ENCODE peak calls at places on chromosome 11, in four cellular contexts. A is K562, S is HepG2, K is GM12878. J is an unnamed sample.

GRCh38 chr11:48024635-48025071 is 44.3 kb downstream of the PTPRJ start:
- DNase-seq in S (no peak), K (no peak), A (no peak), J (no peak)

GRCh38 chr11:32072872-32073661 is 17.8 kb upstream of the RCN1 start:
- DNase-seq in S (no peak), A (no peak), K (no peak), J (peak; percentile 35)

GRCh38 chr11:105215528-105215927 is 76.0 kb upstream of the CARD18 start:
- DNase-seq in S (no peak), A (no peak), K (no peak), J (no peak)

GRCh38 chr11:77636738-77637344 is 753 bp downstream of the CLNS1A start:
- DNase-seq in K (no peak), S (no peak), A (peak; percentile 20), J (no peak)

GRCh38 chr11:8775341-8776133 is 92.9 kb downstream of the RPL27A start:
- DNase-seq in K (no peak), S (no peak), A (no peak), J (no peak)

GRCh38 chr11:56841210-56841810 is 92.8 kb upstream of the OR9G4 start:
- DNase-seq in K (peak; percentile 7), S (peak; percentile 52), A (peak; percentile 55), J (peak; percentile 55)

GRCh38 chr11:31887180-31887579 is 76.1 kb upstream of the PAX6 start:
- DNase-seq in S (no peak), K (no peak), A (peak; percentile 49), J (peak; percentile 82)

GRCh38 chr11:120335596-120335927 is 651 bp upstream of the ARHGEF12 start:
- DNase-seq in S (no peak), A (no peak), K (no peak), J (peak; percentile 43)

GRCh38 chr11:77072851-77073327 is 6.1 kb downstream of the CAPN5 start:
- DNase-seq in A (no peak), K (no peak), S (no peak), J (no peak)

GRCh38 chr11:75802913-75803820 is 11.8 kb upstream of the UVRAG start:
- DNase-seq in A (peak; percentile 80), S (peak; percentile 63), K (no peak), J (peak; percentile 84)

GRCh38 chr11:110362916-110363574 is 66.6 kb upstream of the RDX start:
- DNase-seq in S (peak; percentile 43), A (no peak), K (no peak), J (peak; percentile 25)

GRCh38 chr11:23288001-23288783 is 427.9 kb upstream of the CCDC179 start:
- DNase-seq in A (no peak), S (no peak), K (no peak), J (no peak)

GRCh38 chr11:45922425-45923082 is at the start of gene LARGE2:
- DNase-seq in S (no peak), A (peak; percentile 92), K (no peak), J (no peak)

GRCh38 chr11:206516-207212 is 535 bp downstream of the BET1L start:
- DNase-seq in A (peak; percentile 37), K (no peak), S (no peak), J (no peak)

GRCh38 chr11:106765849-106766248 is 252.4 kb downstream of the GUCY1A2 start:
- DNase-seq in A (no peak), S (no peak), K (no peak), J (no peak)

GRCh38 chr11:34192481-34193401 is 87.3 kb downstream of the NAT10 start:
- DNase-seq in S (no peak), K (no peak), A (no peak), J (no peak)

GRCh38 chr11:72918825-72919224 is 104.6 kb downstream of the ATG16L2 start:
- DNase-seq in K (no peak), S (no peak), A (no peak), J (no peak)

GRCh38 chr11:82494988-82495432 is 238.7 kb downstream of the FAM181B start:
- DNase-seq in S (peak; percentile 14), K (no peak), A (no peak), J (peak; percentile 28)

GRCh38 chr11:90874281-90874680 is 651.4 kb upstream of the CHORDC1 start:
- DNase-seq in A (no peak), K (no peak), S (no peak), J (no peak)

GRCh38 chr11:95477981-95478380 is 247.0 kb upstream of the SESN3 start:
- DNase-seq in A (no peak), K (no peak), S (no peak), J (no peak)

GRCh38 chr11:16817321-16817720 is 78.9 kb downstream of the C11orf58 start:
- DNase-seq in S (no peak), K (no peak), A (no peak), J (no peak)

GRCh38 chr11:10461276-10461790 is 6.3 kb downstream of the AMPD3 start:
- DNase-seq in S (no peak), A (no peak), K (no peak), J (no peak)

GRCh38 chr11:78082146-78082545 is 2.5 kb upstream of the NDUFC2 start:
- DNase-seq in A (no peak), S (no peak), K (no peak), J (no peak)

GRCh38 chr11:10809373-10810199 is 860 bp upstream of the EIF4G2 start:
- DNase-seq in S (no peak), K (no peak), A (peak; percentile 37), J (peak; percentile 69)

GRCh38 chr11:57214087-57214395 is 23.0 kb downstream of the APLNR start:
- DNase-seq in A (no peak), K (no peak), S (no peak), J (no peak)

GRCh38 chr11:123580557-123581275 is 73.7 kb downstream of the SCN3B start:
- DNase-seq in S (peak; percentile 33), K (no peak), A (peak; percentile 89), J (peak; percentile 91)

GRCh38 chr11:95584589-95584988 is 205.0 kb downstream of the FAM76B start:
- DNase-seq in A (no peak), K (no peak), S (peak; percentile 4), J (no peak)

GRCh38 chr11:29989181-29989580 is 27.6 kb downstream of the KCNA4 start:
- DNase-seq in A (no peak), K (no peak), S (no peak), J (no peak)

GRCh38 chr11:610146-610801 is 5.5 kb downstream of the IRF7 start:
- DNase-seq in A (no peak), S (no peak), K (no peak), J (no peak)

GRCh38 chr11:95192717-95193116 is 38.3 kb downstream of the SESN3 start:
- DNase-seq in K (no peak), A (no peak), S (no peak), J (no peak)

GRCh38 chr11:32643526-32643925 is 59.9 kb downstream of the EIF3M start:
- DNase-seq in K (no peak), S (no peak), A (no peak), J (no peak)

DNA sequence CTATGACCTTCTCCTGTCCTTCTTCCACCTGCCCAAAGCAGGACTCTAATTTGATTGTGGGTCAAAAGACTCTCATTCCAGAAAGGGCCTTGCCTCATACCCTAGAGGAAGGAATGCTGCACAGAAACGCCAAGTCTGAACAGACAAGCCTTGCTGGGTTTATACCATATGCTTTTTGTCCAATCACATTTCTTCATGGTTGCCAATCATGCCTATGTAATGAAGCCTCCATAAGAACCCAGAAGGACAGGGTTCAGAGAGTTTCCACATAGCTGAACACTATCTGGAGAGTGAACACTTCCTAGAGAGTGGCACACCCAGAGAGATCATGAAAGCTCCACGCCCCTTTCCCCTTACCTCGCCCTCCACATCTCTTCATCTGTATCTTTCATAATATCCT is 4.8 kb upstream of the SAA2 start:
- DNase-seq in S (no peak), A (no peak), K (no peak), J (no peak)
- TF ChIP-seq CREB1 in S (no peak), A (no peak), K (no peak), J (no peak)

GRCh38 chr11:2752923-2753322 is 53.1 kb upstream of the KCNQ1OT1 start:
- DNase-seq in S (no peak), A (no peak), K (peak; percentile 11), J (no peak)

GRCh38 chr11:2752204-2752772 is 52.5 kb upstream of the KCNQ1OT1 start:
- DNase-seq in S (no peak), K (no peak), A (no peak), J (no peak)

GRCh38 chr11:2750101-2750509 is 50.3 kb upstream of the KCNQ1OT1 start:
- DNase-seq in A (no peak), K (no peak), S (no peak), J (no peak)

GRCh38 chr11:2750601-2751522 is 51.1 kb upstream of the KCNQ1OT1 start:
- DNase-seq in K (no peak), A (no peak), S (no peak), J (no peak)

GRCh38 chr11:2751523-2752203 is 51.9 kb upstream of the KCNQ1OT1 start:
- DNase-seq in S (no peak), K (no peak), A (no peak), J (no peak)
- TF ChIP-seq CREM in S (no peak), K (no peak), A (no peak), J (no peak)

GRCh38 chr11:7418916-7419315 is 66.4 kb upstream of the OLFML1 start:
- DNase-seq in S (no peak), A (no peak), K (no peak), J (no peak)
- TF ChIP-seq CREB1 in S (no peak), A (no peak), K (no peak), J (no peak)

GRCh38 chr11:118997627-118998387 is at the start of gene CENATAC:
- DNase-seq in S (peak; percentile 91), A (peak; percentile 99), K (peak; percentile 76), J (peak; percentile 97)
- TF ChIP-seq CREM in S (no peak), A (peak; percentile 55), K (peak; percentile 14), J (no peak)